ENCODE peak calls at places on chromosome 3, in five cellular contexts. B is thoracic aorta; H is CD4-positive, alpha-beta T cell; Q is SK-N-SH; K is HFFc6. E is an unnamed sample.
A peak's percentile ranks its signal among the peaks of the same experiment; 100 is the strongest.

GRCh38 chr3:72836923-72837322 is 11.3 kb downstream of the SHQ1 start:
- DNase-seq in H (no peak), Q (no peak), B (peak; percentile 54), K (no peak), E (no peak)

GRCh38 chr3:10391391-10391790 is 70.5 kb upstream of the SEC13 start:
- DNase-seq in Q (no peak), K (no peak), B (no peak), H (no peak), E (no peak)

GRCh38 chr3:23136054-23136453 is 67.1 kb upstream of the UBE2E2 start:
- DNase-seq in Q (no peak), K (no peak), H (no peak), B (no peak), E (no peak)

GRCh38 chr3:5252111-5252510 is 64.6 kb downstream of the EDEM1 start:
- DNase-seq in Q (no peak), H (no peak), B (no peak), K (no peak), E (no peak)

GRCh38 chr3:79111375-79112052 is 656.3 kb downstream of the ROBO1 start:
- DNase-seq in H (no peak), K (no peak), B (no peak), Q (no peak), E (no peak)

GRCh38 chr3:58322793-58323192 is 9.9 kb upstream of the PXK start:
- DNase-seq in K (no peak), H (no peak), Q (no peak), B (no peak), E (no peak)

GRCh38 chr3:180250172-180250571 is 213.4 kb upstream of the PEX5L start:
- DNase-seq in H (no peak), B (no peak), Q (no peak), K (peak; percentile 85), E (no peak)

GRCh38 chr3:128481438-128481942 is 11.5 kb downstream of the GATA2 start:
- DNase-seq in Q (peak; percentile 60), B (no peak), K (no peak), H (no peak), E (no peak)

GRCh38 chr3:120497813-120498212 is 47.0 kb upstream of the FSTL1 start:
- DNase-seq in Q (no peak), H (no peak), B (no peak), K (peak; percentile 16), E (no peak)

GRCh38 chr3:150545419-150546225 is 674 bp downstream of the SERP1 start:
- DNase-seq in Q (no peak), K (peak; percentile 8), B (peak; percentile 9), H (peak; percentile 37), E (no peak)

GRCh38 chr3:96214941-96215340 is 599.5 kb upstream of the EPHA6 start:
- DNase-seq in Q (no peak), K (no peak), B (no peak), H (no peak), E (no peak)

GRCh38 chr3:96209703-96210102 is 604.7 kb upstream of the EPHA6 start:
- DNase-seq in H (no peak), K (no peak), B (no peak), Q (no peak), E (no peak)

GRCh38 chr3:96213393-96213792 is 601.0 kb upstream of the EPHA6 start:
- DNase-seq in K (no peak), B (no peak), H (no peak), Q (no peak), E (no peak)
- TF ChIP-seq CTCF in K (no peak), B (no peak), H (no peak), Q (peak; percentile 42), E (no peak)

DNA sequence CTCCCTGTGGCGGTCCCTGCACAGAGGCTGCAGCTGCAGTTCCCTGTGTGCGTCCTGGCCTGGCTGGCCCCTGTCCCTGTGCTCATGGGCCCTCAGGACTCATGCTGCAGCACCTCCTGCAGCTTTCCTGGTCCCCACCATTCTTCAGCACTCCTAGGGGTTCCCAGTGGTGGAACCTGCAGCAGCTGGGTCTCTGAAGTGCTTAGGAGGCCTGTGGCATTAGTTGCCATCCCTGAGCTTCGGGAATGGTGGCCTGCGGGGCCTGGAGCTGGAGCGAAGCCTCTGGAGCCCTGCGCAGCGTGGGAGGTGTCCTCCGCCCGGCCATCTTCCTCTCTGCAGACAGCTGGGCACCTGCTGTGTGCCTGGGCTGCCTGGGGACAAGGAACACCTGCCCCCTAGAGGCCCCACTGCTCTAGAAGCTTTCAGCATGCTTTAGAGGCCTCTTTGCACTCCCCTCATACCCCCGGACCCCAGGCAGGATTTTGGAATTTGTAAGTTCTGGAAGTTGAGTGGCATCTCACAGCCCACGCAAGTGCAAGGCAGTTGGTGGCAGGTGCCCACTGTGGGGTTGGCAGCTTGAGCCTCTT is 13.1 kb downstream of the PLXNA1 start:
- DNase-seq in B (no peak), K (no peak), Q (no peak), H (no peak), E (no peak)
- TF ChIP-seq CTCF in B (no peak), K (peak; percentile 50), Q (peak; percentile 27), H (no peak), E (no peak)

GRCh38 chr3:47265725-47266480 is 16.7 kb downstream of the KIF9 start:
- DNase-seq in Q (no peak), H (no peak), K (no peak), B (no peak), E (no peak)

GRCh38 chr3:47265008-47265407 is 17.6 kb downstream of the KIF9 start:
- DNase-seq in B (no peak), H (no peak), K (no peak), Q (no peak), E (no peak)

GRCh38 chr3:47261301-47261700 is 21.3 kb downstream of the KIF9 start:
- DNase-seq in H (no peak), B (no peak), Q (no peak), K (peak; percentile 70), E (no peak)

GRCh38 chr3:47267490-47267824 is 15.1 kb downstream of the KIF9 start:
- DNase-seq in H (no peak), B (no peak), Q (no peak), K (no peak), E (no peak)

GRCh38 chr3:47266709-47267489 is 15.7 kb downstream of the KIF9 start:
- DNase-seq in B (peak; percentile 61), H (peak; percentile 34), K (peak; percentile 79), Q (peak; percentile 73), E (peak; percentile 63)
- TF ChIP-seq CTCF in B (no peak), H (no peak), K (no peak), Q (no peak), E (no peak)

GRCh38 chr3:14550651-14551611 is 10.8 kb upstream of the GRIP2 start:
- DNase-seq in H (no peak), Q (peak; percentile 58), K (peak; percentile 5), B (no peak), E (no peak)

GRCh38 chr3:14548321-14548729 is 8.2 kb upstream of the GRIP2 start:
- DNase-seq in Q (peak; percentile 89), B (no peak), H (peak; percentile 6), K (peak; percentile 29), E (no peak)

GRCh38 chr3:14550181-14550580 is 10.0 kb upstream of the GRIP2 start:
- DNase-seq in K (no peak), Q (no peak), B (no peak), H (no peak), E (no peak)

GRCh38 chr3:14547693-14548092 is 7.6 kb upstream of the GRIP2 start:
- DNase-seq in B (no peak), Q (no peak), K (no peak), H (no peak), E (no peak)

GRCh38 chr3:14549256-14549931 is 9.3 kb upstream of the GRIP2 start:
- DNase-seq in Q (peak; percentile 53), B (no peak), H (no peak), K (peak; percentile 8), E (no peak)
- TF ChIP-seq CTCF in Q (peak; percentile 50), B (no peak), H (no peak), K (peak; percentile 74), E (peak; percentile 23)

GRCh38 chr3:46887980-46888494 is 10.5 kb downstream of the PTH1R start:
- DNase-seq in B (no peak), H (no peak), K (no peak), Q (no peak), E (no peak)

GRCh38 chr3:46891132-46891531 is 13.6 kb downstream of the PTH1R start:
- DNase-seq in Q (no peak), K (no peak), B (no peak), H (no peak), E (no peak)

GRCh38 chr3:46889381-46890110 is 12.0 kb downstream of the PTH1R start:
- DNase-seq in K (no peak), H (no peak), Q (no peak), B (no peak), E (no peak)

GRCh38 chr3:46890132-46890531 is 12.6 kb downstream of the PTH1R start:
- DNase-seq in B (no peak), H (no peak), Q (no peak), K (no peak), E (no peak)

GRCh38 chr3:46888705-46889104 is 11.2 kb downstream of the PTH1R start:
- DNase-seq in Q (no peak), H (no peak), K (no peak), B (no peak), E (no peak)
- TF ChIP-seq CTCF in Q (no peak), H (no peak), K (no peak), B (no peak), E (no peak)

DNA sequence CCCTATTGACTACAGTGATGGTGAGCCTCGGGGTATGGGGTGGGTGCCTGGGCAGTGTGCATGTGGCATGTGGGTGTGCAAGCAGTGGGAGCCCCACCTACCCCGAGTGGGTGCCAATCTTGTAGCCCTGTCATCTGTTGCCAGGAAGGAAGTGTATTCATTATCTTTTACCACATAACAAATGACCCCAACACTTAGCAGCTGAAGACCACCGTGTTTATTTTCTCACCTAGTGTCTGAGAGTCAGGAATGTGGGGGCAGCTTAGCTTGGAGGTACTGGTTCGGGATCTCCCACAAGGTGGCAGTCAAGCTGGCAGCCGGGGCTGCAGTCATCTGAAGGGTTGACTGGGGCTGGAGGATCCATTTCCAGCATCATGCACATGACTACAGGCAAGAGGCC is 21.7 kb downstream of the XYLB start:
- DNase-seq in Q (no peak), H (no peak), B (no peak), K (no peak), E (no peak)
- TF ChIP-seq CTCF in Q (no peak), H (no peak), B (no peak), K (peak; percentile 29), E (no peak)

DNA sequence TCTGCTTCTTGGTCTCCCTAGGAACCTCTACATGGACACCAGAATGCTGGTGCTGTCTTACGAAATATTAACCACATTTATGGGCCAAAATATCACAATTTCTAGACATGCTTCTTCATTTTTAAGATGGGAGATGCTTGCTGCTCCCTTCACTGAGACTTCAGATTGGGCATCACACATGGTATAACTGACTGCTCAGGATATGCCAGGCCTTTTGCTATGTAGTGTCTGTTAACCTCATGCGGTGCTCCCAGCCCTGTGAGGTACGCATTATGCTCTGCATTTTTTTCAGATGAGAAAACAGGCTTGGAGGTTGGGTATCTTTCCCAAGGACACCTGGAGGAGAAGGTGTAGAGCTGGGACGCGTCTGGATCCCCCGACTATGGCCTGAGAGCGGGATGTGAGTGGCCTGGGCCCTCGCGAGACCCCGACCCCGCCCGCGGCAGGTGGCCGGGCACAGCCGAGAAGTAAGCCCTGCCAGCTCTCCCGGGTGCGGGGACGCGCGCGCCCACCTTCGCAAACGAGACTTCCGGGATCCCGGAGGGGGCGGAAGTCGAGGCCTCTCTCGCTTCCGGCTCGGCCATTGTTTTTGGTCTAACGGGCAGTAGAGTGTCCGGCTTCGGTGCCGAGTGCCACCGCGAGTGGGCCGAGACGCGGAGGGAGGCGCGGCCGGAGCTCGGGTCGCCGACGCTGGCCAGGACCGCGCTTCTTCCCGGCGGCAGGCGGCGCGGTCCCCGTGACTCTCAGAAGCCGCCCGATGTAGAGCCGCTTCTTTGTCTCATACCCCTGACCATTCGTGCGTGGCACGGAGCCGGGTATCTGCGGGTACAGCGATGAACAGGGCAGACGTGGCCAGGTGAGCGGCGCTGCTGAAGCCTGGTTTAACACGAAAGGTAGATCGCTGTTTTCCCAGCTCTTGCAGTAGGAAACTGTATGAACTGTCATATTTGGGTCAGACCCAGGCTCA is at the start of gene ZKSCAN7:
- DNase-seq in K (no peak), H (peak; percentile 33), B (no peak), Q (peak; percentile 98), E (no peak)
- TF ChIP-seq CTCF in K (peak; percentile 15), H (no peak), B (no peak), Q (no peak), E (no peak)

E was measured in CD14-positive monocyte.